ENCODE peak calls at places on chromosomes 13 and 19, in eight cellular contexts. A is adrenal gland, Q is AG09309, J is ovary, P is activated B cell treated with CpG ODN at 0.5 μM for 24 hours, F is endothelial cell, B is cardiac fibroblast, M is kidney. Z is an unnamed sample.

GRCh38 chr19:5128251-5128931 is 159.5 kb downstream of the KDM4B start:
- DNase-seq in F (no peak), M (no peak), J (peak), Q (no peak), B (peak), A (peak), P (no peak), Z (peak)

GRCh38 chr19:47369923-47370625 is 21.0 kb downstream of the DHX34 start:
- DNase-seq in J (no peak), Q (peak), F (no peak), A (peak), B (peak), M (no peak), P (no peak), Z (no peak)

GRCh38 chr19:45955905-45956608 is 17.6 kb downstream of the NOVA2 start:
- DNase-seq in J (no peak), Q (no peak), B (peak), M (peak), A (peak), P (no peak), F (no peak), Z (no peak)

GRCh38 chr13:30415430-30416030 is 6.8 kb upstream of the UBE2L5 start:
- DNase-seq in P (no peak), F (no peak), M (no peak), Q (no peak), B (no peak), A (no peak), J (no peak), Z (no peak)

GRCh38 chr19:39553082-39553652 is 13.2 kb upstream of the EID2 start:
- DNase-seq in J (no peak), P (no peak), A (no peak), M (no peak), B (no peak), Q (no peak), F (no peak), Z (no peak)

GRCh38 chr19:8085606-8086464 is 33.3 kb downstream of the CCL25 start:
- DNase-seq in Q (no peak), A (no peak), B (no peak), P (no peak), J (no peak), M (no peak), F (no peak), Z (peak)

GRCh38 chr13:37968555-37968954 is 99.0 kb upstream of the TRPC4 start:
- DNase-seq in J (no peak), Q (no peak), M (no peak), A (no peak), B (no peak), P (no peak), F (no peak), Z (no peak)

GRCh38 chr19:13892885-13893284 is 13.0 kb downstream of the BRME1 start:
- DNase-seq in Q (no peak), P (no peak), A (no peak), J (no peak), F (no peak), M (no peak), B (no peak), Z (no peak)

GRCh38 chr13:69776937-69777336 is 330.7 kb upstream of the ATXN8OS start:
- DNase-seq in A (no peak), P (no peak), F (no peak), J (no peak), Q (no peak), B (no peak), M (no peak), Z (no peak)

GRCh38 chr19:1512671-1513491 is at the start of gene ADAMTSL5:
- DNase-seq in B (peak), Q (no peak), J (no peak), F (no peak), P (peak), A (no peak), M (no peak), Z (peak)

GRCh38 chr13:107210216-107211010 is 642.5 kb upstream of the ARGLU1 start:
- DNase-seq in J (no peak), Q (peak), P (no peak), M (no peak), F (no peak), B (peak), A (no peak), Z (no peak)

GRCh38 chr19:38812004-38812840 is 523 bp downstream of the LGALS4 start:
- DNase-seq in F (no peak), P (no peak), A (no peak), M (peak), J (no peak), Q (no peak), B (no peak), Z (no peak)

GRCh38 chr19:13621413-13621812 is 115.1 kb upstream of the CACNA1A start:
- DNase-seq in A (peak), M (peak), J (no peak), Q (peak), B (peak), P (no peak), F (no peak), Z (no peak)

GRCh38 chr19:45428385-45429231 is 4.9 kb upstream of the ERCC1 start:
- DNase-seq in B (peak), J (no peak), F (peak), A (no peak), Q (no peak), P (no peak), M (no peak), Z (peak)

GRCh38 chr19:14081797-14082674 is 3.5 kb downstream of the C19orf67 start:
- DNase-seq in M (peak), B (no peak), Q (no peak), A (no peak), J (peak), F (peak), P (no peak), Z (no peak)

GRCh38 chr19:37931941-37932655 is 25.1 kb downstream of the SIPA1L3 start:
- DNase-seq in F (peak), B (peak), J (peak), P (peak), A (no peak), M (peak), Q (peak), Z (peak)

GRCh38 chr19:5826531-5827341 is 12.8 kb downstream of the FUT6 start:
- DNase-seq in M (peak), F (no peak), B (peak), P (no peak), J (no peak), Q (no peak), A (peak), Z (peak)

DNA sequence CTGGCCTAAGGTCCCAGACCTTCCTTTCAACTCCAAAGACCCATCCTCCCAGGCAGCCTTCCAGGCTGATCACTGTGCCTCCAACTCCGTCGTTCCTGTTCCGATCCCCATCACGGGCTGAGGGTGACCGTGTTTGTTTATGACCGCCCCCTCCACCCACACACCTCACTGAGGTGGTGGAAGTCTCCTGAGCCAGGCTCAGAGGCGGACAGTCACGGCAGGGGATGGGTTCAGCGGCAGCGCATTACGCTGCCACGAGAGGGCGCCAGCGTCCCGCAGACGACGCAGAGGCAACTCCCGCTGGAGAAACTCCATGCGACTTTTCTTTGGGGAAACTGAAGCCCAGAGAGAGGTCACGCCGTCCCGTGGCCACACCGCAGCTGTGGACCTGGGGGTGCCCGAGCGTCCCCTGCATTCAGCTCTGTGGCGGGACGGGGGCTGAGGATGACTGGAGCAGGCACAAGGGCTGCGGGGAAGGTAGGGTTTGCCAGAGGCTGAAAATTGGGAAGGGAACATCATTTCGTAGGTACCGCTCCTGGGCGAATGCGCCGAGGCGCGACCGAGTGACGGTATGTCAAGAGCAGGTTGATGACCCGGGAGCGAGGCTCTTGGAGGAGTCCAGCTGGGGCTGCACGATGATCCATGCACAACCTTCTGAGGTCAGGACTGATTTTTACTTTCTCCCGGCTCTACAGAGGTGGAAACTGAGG is 920 bp upstream of the ARRDC2 start:
- DNase-seq in A (peak), J (peak), F (peak), P (peak), B (peak), Q (no peak), M (peak), Z (peak)
- TF ChIP-seq CTCF in A (peak), J (peak), F (peak), P (peak), B (peak), Q (peak), M (peak), Z (peak)

GRCh38 chr19:15436012-15436825 is 13.5 kb downstream of the WIZ start:
- DNase-seq in Q (no peak), B (no peak), M (no peak), P (no peak), F (no peak), J (no peak), A (no peak), Z (no peak)

GRCh38 chr19:15436826-15437110 is 13.0 kb downstream of the WIZ start:
- DNase-seq in F (no peak), P (no peak), M (peak), Q (no peak), B (no peak), A (no peak), J (no peak), Z (no peak)

GRCh38 chr19:15438577-15438976 is 11.2 kb downstream of the WIZ start:
- DNase-seq in A (no peak), B (no peak), M (no peak), Q (no peak), F (no peak), J (no peak), P (no peak), Z (no peak)

GRCh38 chr19:15438124-15438496 is 11.6 kb downstream of the WIZ start:
- DNase-seq in B (no peak), P (no peak), A (no peak), M (no peak), J (no peak), F (no peak), Q (no peak), Z (no peak)

DNA sequence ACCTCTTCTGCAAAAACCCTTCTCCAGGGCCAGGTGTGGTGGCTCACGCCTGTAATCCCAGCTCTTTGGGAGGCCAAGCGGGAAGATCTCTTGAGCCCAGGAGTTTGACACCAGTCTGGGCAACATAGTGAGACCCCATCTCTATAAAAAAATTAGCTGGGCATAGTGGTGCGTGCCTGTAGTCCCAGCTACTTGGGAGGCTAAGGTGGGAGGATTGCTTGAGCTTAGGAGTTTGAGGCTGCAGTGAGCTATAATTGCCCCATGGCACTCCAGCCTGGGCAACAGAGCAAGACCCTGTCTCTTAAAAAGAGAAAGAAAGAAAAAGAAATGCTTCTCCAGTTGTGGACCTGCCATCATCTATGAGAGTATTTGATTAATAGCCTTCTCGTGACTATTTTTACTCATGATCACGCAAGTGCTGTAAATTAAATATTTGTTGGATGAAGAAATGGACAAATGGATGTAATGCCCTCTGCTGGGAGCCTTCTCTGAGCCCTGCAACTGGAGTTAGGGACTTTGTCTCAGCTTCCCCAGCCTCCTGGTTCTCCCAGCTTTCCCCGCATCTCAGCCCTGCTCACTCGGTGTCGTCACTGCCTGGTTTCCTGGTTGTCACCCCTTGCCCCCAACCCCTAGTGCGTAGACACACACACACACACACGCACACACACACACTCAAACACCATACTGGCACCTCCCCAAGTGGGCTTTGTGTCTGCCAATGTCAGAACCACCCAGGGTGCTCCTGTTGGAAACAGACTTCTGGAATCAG is 12.2 kb downstream of the WIZ start:
- DNase-seq in B (peak), J (no peak), P (no peak), A (no peak), F (no peak), Q (peak), M (peak), Z (no peak)
- TF ChIP-seq CTCF in B (no peak), J (no peak), P (no peak), A (peak), F (no peak), Q (peak), M (no peak), Z (no peak)

DNA sequence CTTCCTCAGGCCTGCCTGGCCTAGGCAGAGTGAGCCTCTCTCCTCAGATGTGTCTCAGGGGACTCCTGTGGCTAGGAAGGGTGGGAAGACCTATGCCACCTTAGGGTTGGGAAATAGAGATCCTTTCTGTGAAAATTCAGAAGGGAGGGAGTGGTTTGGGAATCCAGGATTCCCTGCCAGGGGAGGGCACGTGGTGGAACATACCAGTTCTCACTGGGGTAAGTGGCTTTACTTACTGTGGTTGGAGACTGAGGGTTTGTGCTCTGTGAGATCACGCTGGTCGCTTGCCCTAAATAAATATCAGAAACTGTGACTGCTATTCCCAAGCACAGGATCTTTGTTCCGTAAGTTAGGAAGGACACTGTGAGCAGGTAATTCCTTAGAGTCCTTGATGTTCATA is 16.9 kb downstream of the CEACAM1 start:
- DNase-seq in P (no peak), A (no peak), B (no peak), F (no peak), J (no peak), M (no peak), Q (no peak), Z (no peak)
- TF ChIP-seq CTCF in P (no peak), A (no peak), B (no peak), F (no peak), J (no peak), M (no peak), Q (no peak), Z (no peak)

GRCh38 chr13:80463673-80464352 is 122.9 kb upstream of the SPRY2 start:
- DNase-seq in P (no peak), B (peak), A (no peak), M (no peak), F (no peak), J (no peak), Q (no peak), Z (no peak)

GRCh38 chr13:80462567-80462966 is 121.6 kb upstream of the SPRY2 start:
- DNase-seq in J (no peak), F (no peak), B (no peak), M (no peak), A (no peak), Q (no peak), P (no peak), Z (no peak)

GRCh38 chr13:80462037-80462436 is 121.1 kb upstream of the SPRY2 start:
- DNase-seq in A (no peak), F (no peak), M (no peak), B (no peak), Q (no peak), P (no peak), J (no peak), Z (no peak)

GRCh38 chr13:80454245-80454644 is 113.3 kb upstream of the SPRY2 start:
- DNase-seq in Q (no peak), J (no peak), M (no peak), F (no peak), A (no peak), B (peak), P (no peak), Z (no peak)

DNA sequence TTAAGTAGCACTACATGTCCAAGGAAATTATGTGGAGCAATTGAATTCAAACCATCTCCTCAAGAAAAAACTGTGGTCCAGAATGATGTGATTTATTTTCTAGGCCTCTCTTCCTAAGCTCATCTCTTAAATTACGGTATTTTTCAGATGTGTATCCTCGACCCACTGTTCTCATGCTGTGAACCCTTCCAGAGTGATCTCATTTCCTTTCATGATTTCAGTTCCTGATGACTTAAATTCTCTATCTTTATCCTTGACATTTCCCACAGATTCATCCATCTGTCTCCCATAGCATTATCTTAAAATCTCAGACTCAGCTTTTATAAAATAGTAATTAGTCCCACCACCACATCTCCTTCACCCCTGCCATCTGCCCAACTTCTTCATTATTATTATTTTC is 117.6 kb upstream of the SPRY2 start:
- DNase-seq in B (peak), A (no peak), F (no peak), P (no peak), Q (no peak), M (no peak), J (no peak), Z (no peak)
- TF ChIP-seq CTCF in B (no peak), A (no peak), F (no peak), P (no peak), Q (no peak), M (no peak), J (no peak), Z (no peak)

Z was measured in nephron progenitor cell.